ENCODE peak calls at places on chromosomes 4 and X, in seven cellular contexts. L is small intestine, O is SK-N-MC, W is heart left ventricle, F is fibroblast of lung, I is SJCRH30, M is SK-N-SH. Z is an unnamed sample.
A peak's percentile ranks its signal among the peaks of the same experiment; 100 is the strongest.

GRCh38 chrX:85052636-85053343 is 49.1 kb downstream of the APOOL start:
- DNase-seq in L (no peak), M (no peak), I (peak; percentile 6), W (no peak), F (peak; percentile 85), O (no peak), Z (no peak)

GRCh38 chrX:134528936-134529335 is 69.0 kb downstream of the HPRT1 start:
- DNase-seq in L (peak; percentile 40), O (no peak), I (no peak), W (no peak), F (no peak), M (no peak), Z (no peak)

GRCh38 chrX:122389005-122389404 is 795.1 kb upstream of the GRIA3 start:
- DNase-seq in O (no peak), I (no peak), F (no peak), L (no peak), M (no peak), W (no peak), Z (no peak)

GRCh38 chr4:60989141-60989540 is 211.0 kb upstream of the ADGRL3 start:
- DNase-seq in M (no peak), F (no peak), W (no peak), O (peak; percentile 6), I (no peak), L (no peak), Z (no peak)

GRCh38 chr4:91116861-91117260 is 989.7 kb downstream of the CCSER1 start:
- DNase-seq in W (no peak), F (peak; percentile 5), O (no peak), I (peak; percentile 47), M (peak; percentile 15), L (peak; percentile 22), Z (no peak)

GRCh38 chr4:151459380-151459779 is 50.4 kb downstream of the FHIP1A start:
- DNase-seq in O (no peak), W (no peak), I (no peak), F (no peak), M (no peak), L (no peak), Z (no peak)

GRCh38 chrX:43679778-43680177 is 23.7 kb downstream of the MAOA start:
- DNase-seq in W (no peak), O (peak; percentile 79), L (no peak), M (no peak), F (no peak), I (no peak), Z (no peak)

GRCh38 chr4:187157380-187157958 is 433.8 kb upstream of the FAT1 start:
- DNase-seq in O (no peak), I (no peak), M (no peak), L (no peak), W (no peak), F (no peak), Z (no peak)

GRCh38 chr4:76090241-76090691 is 15.8 kb downstream of the ART3 start:
- DNase-seq in W (no peak), L (peak; percentile 29), O (no peak), F (peak; percentile 95), I (no peak), M (peak; percentile 45), Z (no peak)

GRCh38 chrX:41333744-41333993 is 293 bp upstream of the DDX3X start:
- DNase-seq in M (no peak), I (peak; percentile 84), O (peak; percentile 87), F (peak; percentile 83), L (peak; percentile 73), W (no peak), Z (no peak)

GRCh38 chr4:4521069-4521468 is 20.8 kb downstream of the STX18 start:
- DNase-seq in O (no peak), L (no peak), M (no peak), W (no peak), I (no peak), F (no peak), Z (no peak)

GRCh38 chr4:86586160-86586572 is 7.9 kb upstream of the PTPN13 start:
- DNase-seq in M (no peak), I (no peak), W (no peak), F (no peak), O (no peak), L (no peak), Z (no peak)

GRCh38 chrX:138710311-138710791 is 1.2 kb downstream of the FGF13 start:
- DNase-seq in I (peak; percentile 4), F (no peak), W (no peak), L (no peak), O (no peak), M (no peak), Z (peak; percentile 3)
- H3K27ac ChIP-seq in I (no peak overlapping the region), F (no peak overlapping the region), W (no peak overlapping the region), L (no peak overlapping the region), O (no peak overlapping the region), M (no peak overlapping the region), Z (peak overlapping the region; percentile 26)

GRCh38 chr4:78584863-78585576 is 33.5 kb downstream of the ANXA3 start:
- DNase-seq in O (no peak), F (no peak), L (peak; percentile 76), W (no peak), I (no peak), M (no peak), Z (no peak)
- H3K27ac ChIP-seq in O (no peak overlapping the region), F (peak overlapping the region; percentile 23), L (peak overlapping the region; percentile 56), W (no peak overlapping the region), I (no peak overlapping the region), M (no peak overlapping the region), Z (no peak overlapping the region)

GRCh38 chrX:113962338-113962737 is 621.5 kb upstream of the HTR2C start:
- DNase-seq in O (no peak), L (no peak), M (no peak), W (no peak), F (no peak), I (no peak), Z (no peak)
- H3K27ac ChIP-seq in O (no peak overlapping the region), L (no peak overlapping the region), M (no peak overlapping the region), W (no peak overlapping the region), F (no peak overlapping the region), I (no peak overlapping the region), Z (no peak overlapping the region)

DNA sequence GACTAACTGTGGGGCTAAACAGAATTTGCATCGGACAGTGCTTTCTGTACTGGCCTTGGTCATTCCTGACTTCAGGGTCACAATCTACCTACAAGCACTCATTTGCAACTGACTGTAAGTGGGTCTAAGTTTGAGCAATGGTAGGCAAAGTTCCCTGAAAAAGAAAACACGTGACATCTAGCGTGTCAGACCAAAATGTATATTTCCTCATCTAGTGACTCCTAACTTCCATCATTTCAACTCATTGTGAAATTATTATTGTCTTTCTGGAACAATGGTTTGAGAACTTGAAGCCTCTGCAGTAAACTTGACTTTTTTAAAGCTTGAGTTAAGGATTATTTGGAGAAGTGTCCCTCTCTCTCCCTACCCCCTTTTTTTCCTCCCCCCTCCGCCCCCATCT is 113.6 kb downstream of the MID1 start:
- DNase-seq in L (no peak), O (no peak), M (no peak), W (no peak), F (no peak), I (no peak), Z (no peak)
- H3K27ac ChIP-seq in L (no peak overlapping the region), O (no peak overlapping the region), M (no peak overlapping the region), W (no peak overlapping the region), F (no peak overlapping the region), I (peak overlapping the region; percentile 71), Z (no peak overlapping the region)

GRCh38 chr4:6200011-6200921 is at the start of gene JAKMIP1:
- DNase-seq in I (no peak), F (peak; percentile 65), M (peak; percentile 99), W (peak; percentile 86), O (no peak), L (peak; percentile 46), Z (peak; percentile 73)
- H3K27ac ChIP-seq in I (no peak within 1 kb of the TSS), F (no peak within 1 kb of the TSS), M (no peak within 1 kb of the TSS), W (no peak within 1 kb of the TSS), O (no peak within 1 kb of the TSS), L (no peak within 1 kb of the TSS), Z (peak within 1 kb of the TSS; percentile 73)

GRCh38 chr4:17166954-17167353 is 268.5 kb upstream of the LDB2 start:
- DNase-seq in L (no peak), I (no peak), W (no peak), M (no peak), F (peak; percentile 55), O (no peak), Z (no peak)
- H3K27ac ChIP-seq in L (no peak overlapping the region), I (no peak overlapping the region), W (peak overlapping the region; percentile 69), M (no peak overlapping the region), F (no peak overlapping the region), O (no peak overlapping the region), Z (no peak overlapping the region)

GRCh38 chr4:783133-783541 is 42.8 kb downstream of the CPLX1 start:
- DNase-seq in O (no peak), F (no peak), W (peak; percentile 51), L (no peak), M (no peak), I (no peak), Z (no peak)
- H3K27ac ChIP-seq in O (no peak overlapping the region), F (no peak overlapping the region), W (peak overlapping the region; percentile 96), L (no peak overlapping the region), M (peak overlapping the region; percentile 90), I (no peak overlapping the region), Z (no peak overlapping the region)

GRCh38 chrX:2398341-2398656 is 102.5 kb downstream of the DHRSX start:
- DNase-seq in F (no peak), I (no peak), W (no peak), L (no peak), O (no peak), M (no peak), Z (no peak)

GRCh38 chrX:2401201-2401589 is 99.6 kb downstream of the DHRSX start:
- DNase-seq in W (no peak), F (peak; percentile 50), I (no peak), M (no peak), L (no peak), O (no peak), Z (no peak)

GRCh38 chrX:2404816-2405215 is 96.0 kb downstream of the DHRSX start:
- DNase-seq in I (no peak), F (no peak), M (peak; percentile 21), L (no peak), W (no peak), O (no peak), Z (no peak)

GRCh38 chrX:2401590-2402360 is 99.0 kb downstream of the DHRSX start:
- DNase-seq in L (no peak), F (peak; percentile 78), O (no peak), I (no peak), W (no peak), M (no peak), Z (no peak)

GRCh38 chrX:2402361-2402690 is 98.5 kb downstream of the DHRSX start:
- DNase-seq in M (no peak), F (no peak), W (no peak), L (no peak), O (no peak), I (no peak), Z (no peak)
- H3K27ac ChIP-seq in M (no peak overlapping the region), F (no peak overlapping the region), W (peak overlapping the region; percentile 77), L (no peak overlapping the region), O (no peak overlapping the region), I (no peak overlapping the region), Z (peak overlapping the region; percentile 48)

GRCh38 chr4:55033296-55033695 is 92.1 kb downstream of the KDR start:
- DNase-seq in L (no peak), O (no peak), F (peak; percentile 4), W (no peak), I (no peak), M (no peak), Z (no peak)
- H3K27ac ChIP-seq in L (no peak overlapping the region), O (no peak overlapping the region), F (no peak overlapping the region), W (peak overlapping the region; percentile 27), I (no peak overlapping the region), M (no peak overlapping the region), Z (no peak overlapping the region)

Z was measured in caudate nucleus.